ENCODE peak calls at places on chromosomes 3 and 15, in ten cellular contexts. One of them, this sample, is unnamed. For H3K4me1, the result is how much of the 10 kb centered on the place peaks cover.

GRCh38 chr3:190677001-190677400 is 163.1 kb downstream of the IL1RAP start:
- DNase-seq in esophagus squamous epithelium: no peak
- DNase-seq in heart left ventricle: no peak
- DNase-seq in tibial nerve: no peak
- DNase-seq in K562: no peak
- DNase-seq in stomach: no peak
- DNase-seq in testis: no peak
- DNase-seq in IMR-90: peak
- DNase-seq in spleen: no peak
- DNase-seq in prostate gland: no peak
- DNase-seq in this sample: no peak

GRCh38 chr3:107001635-107002034 is 375.6 kb upstream of the CCDC54 start:
- DNase-seq in esophagus squamous epithelium: no peak
- DNase-seq in heart left ventricle: no peak
- DNase-seq in tibial nerve: no peak
- DNase-seq in K562: no peak
- DNase-seq in stomach: no peak
- DNase-seq in testis: no peak
- DNase-seq in IMR-90: peak
- DNase-seq in spleen: no peak
- DNase-seq in prostate gland: no peak
- DNase-seq in this sample: no peak

GRCh38 chr15:97745481-97746071 is 214.9 kb upstream of the ARRDC4 start:
- DNase-seq in esophagus squamous epithelium: no peak
- DNase-seq in heart left ventricle: peak
- DNase-seq in tibial nerve: peak
- DNase-seq in K562: peak
- DNase-seq in stomach: peak
- DNase-seq in testis: peak
- DNase-seq in IMR-90: no peak
- DNase-seq in spleen: no peak
- DNase-seq in prostate gland: no peak
- DNase-seq in this sample: no peak

GRCh38 chr3:136664771-136665170 is 87.4 kb downstream of the STAG1 start:
- DNase-seq in esophagus squamous epithelium: no peak
- DNase-seq in heart left ventricle: no peak
- DNase-seq in tibial nerve: no peak
- DNase-seq in K562: no peak
- DNase-seq in stomach: no peak
- DNase-seq in testis: no peak
- DNase-seq in IMR-90: peak
- DNase-seq in spleen: no peak
- DNase-seq in prostate gland: no peak
- DNase-seq in this sample: no peak

GRCh38 chr3:136535906-136536305 is 216.3 kb downstream of the STAG1 start:
- DNase-seq in esophagus squamous epithelium: no peak
- DNase-seq in heart left ventricle: no peak
- DNase-seq in tibial nerve: no peak
- DNase-seq in K562: no peak
- DNase-seq in stomach: no peak
- DNase-seq in testis: no peak
- DNase-seq in IMR-90: peak
- DNase-seq in spleen: no peak
- DNase-seq in prostate gland: no peak
- DNase-seq in this sample: no peak

GRCh38 chr3:29430558-29430971 is 149.7 kb downstream of the RBMS3 start:
- DNase-seq in esophagus squamous epithelium: no peak
- DNase-seq in heart left ventricle: no peak
- DNase-seq in tibial nerve: no peak
- DNase-seq in K562: no peak
- DNase-seq in stomach: no peak
- DNase-seq in testis: no peak
- DNase-seq in IMR-90: peak
- DNase-seq in spleen: no peak
- DNase-seq in prostate gland: no peak
- DNase-seq in this sample: no peak

GRCh38 chr3:146640955-146641867 is 36.1 kb upstream of the PLSCR5 start:
- DNase-seq in esophagus squamous epithelium: no peak
- DNase-seq in heart left ventricle: no peak
- DNase-seq in tibial nerve: peak
- DNase-seq in K562: peak
- DNase-seq in stomach: no peak
- DNase-seq in testis: no peak
- DNase-seq in IMR-90: peak
- DNase-seq in spleen: no peak
- DNase-seq in prostate gland: no peak
- DNase-seq in this sample: no peak

GRCh38 chr3:191085091-191085490 is 114.0 kb upstream of the OSTN start:
- DNase-seq in esophagus squamous epithelium: no peak
- DNase-seq in heart left ventricle: no peak
- DNase-seq in tibial nerve: no peak
- DNase-seq in K562: no peak
- DNase-seq in stomach: no peak
- DNase-seq in testis: no peak
- DNase-seq in IMR-90: peak
- DNase-seq in spleen: no peak
- DNase-seq in prostate gland: no peak
- DNase-seq in this sample: no peak

GRCh38 chr3:127423856-127424765 is 136.3 kb upstream of the PRR20G start:
- DNase-seq in esophagus squamous epithelium: no peak
- DNase-seq in heart left ventricle: no peak
- DNase-seq in tibial nerve: no peak
- DNase-seq in K562: no peak
- DNase-seq in stomach: no peak
- DNase-seq in testis: no peak
- DNase-seq in IMR-90: no peak
- DNase-seq in spleen: peak
- DNase-seq in prostate gland: no peak
- DNase-seq in this sample: peak

GRCh38 chr3:45366305-45366704 is 22.1 kb upstream of the LARS2 start:
- DNase-seq in esophagus squamous epithelium: no peak
- DNase-seq in heart left ventricle: no peak
- DNase-seq in tibial nerve: no peak
- DNase-seq in K562: no peak
- DNase-seq in stomach: no peak
- DNase-seq in testis: no peak
- DNase-seq in IMR-90: peak
- DNase-seq in spleen: no peak
- DNase-seq in prostate gland: no peak
- DNase-seq in this sample: no peak

GRCh38 chr15:63038926-63039673 is 3.4 kb upstream of the TPM1 start:
- DNase-seq in esophagus squamous epithelium: no peak
- DNase-seq in heart left ventricle: no peak
- DNase-seq in tibial nerve: no peak
- DNase-seq in K562: no peak
- DNase-seq in stomach: no peak
- DNase-seq in testis: no peak
- DNase-seq in IMR-90: peak
- DNase-seq in spleen: no peak
- DNase-seq in prostate gland: no peak
- DNase-seq in this sample: no peak

GRCh38 chr15:27042230-27042629 is 71.2 kb downstream of the GABRG3 start:
- DNase-seq in esophagus squamous epithelium: no peak
- DNase-seq in heart left ventricle: no peak
- DNase-seq in tibial nerve: no peak
- DNase-seq in K562: no peak
- DNase-seq in stomach: no peak
- DNase-seq in testis: no peak
- DNase-seq in IMR-90: no peak
- DNase-seq in spleen: no peak
- DNase-seq in prostate gland: no peak
- DNase-seq in this sample: no peak

GRCh38 chr3:107600784-107601183 is 78.0 kb downstream of the BBX start:
- DNase-seq in esophagus squamous epithelium: no peak
- DNase-seq in heart left ventricle: no peak
- DNase-seq in tibial nerve: no peak
- DNase-seq in K562: no peak
- DNase-seq in stomach: no peak
- DNase-seq in testis: no peak
- DNase-seq in IMR-90: no peak
- DNase-seq in spleen: no peak
- DNase-seq in prostate gland: no peak
- DNase-seq in this sample: no peak

GRCh38 chr15:66369773-66370651 is 13.5 kb upstream of the TIPIN start:
- DNase-seq in esophagus squamous epithelium: no peak
- DNase-seq in heart left ventricle: no peak
- DNase-seq in tibial nerve: no peak
- DNase-seq in K562: peak
- DNase-seq in stomach: no peak
- DNase-seq in testis: no peak
- DNase-seq in IMR-90: peak
- DNase-seq in spleen: no peak
- DNase-seq in prostate gland: no peak
- DNase-seq in this sample: no peak

GRCh38 chr3:115657168-115657567 is 33.9 kb downstream of the GAP43 start:
- DNase-seq in esophagus squamous epithelium: no peak
- DNase-seq in heart left ventricle: no peak
- DNase-seq in tibial nerve: no peak
- DNase-seq in K562: no peak
- DNase-seq in stomach: no peak
- DNase-seq in testis: no peak
- DNase-seq in IMR-90: no peak
- DNase-seq in spleen: no peak
- DNase-seq in prostate gland: no peak
- DNase-seq in this sample: no peak

DNA sequence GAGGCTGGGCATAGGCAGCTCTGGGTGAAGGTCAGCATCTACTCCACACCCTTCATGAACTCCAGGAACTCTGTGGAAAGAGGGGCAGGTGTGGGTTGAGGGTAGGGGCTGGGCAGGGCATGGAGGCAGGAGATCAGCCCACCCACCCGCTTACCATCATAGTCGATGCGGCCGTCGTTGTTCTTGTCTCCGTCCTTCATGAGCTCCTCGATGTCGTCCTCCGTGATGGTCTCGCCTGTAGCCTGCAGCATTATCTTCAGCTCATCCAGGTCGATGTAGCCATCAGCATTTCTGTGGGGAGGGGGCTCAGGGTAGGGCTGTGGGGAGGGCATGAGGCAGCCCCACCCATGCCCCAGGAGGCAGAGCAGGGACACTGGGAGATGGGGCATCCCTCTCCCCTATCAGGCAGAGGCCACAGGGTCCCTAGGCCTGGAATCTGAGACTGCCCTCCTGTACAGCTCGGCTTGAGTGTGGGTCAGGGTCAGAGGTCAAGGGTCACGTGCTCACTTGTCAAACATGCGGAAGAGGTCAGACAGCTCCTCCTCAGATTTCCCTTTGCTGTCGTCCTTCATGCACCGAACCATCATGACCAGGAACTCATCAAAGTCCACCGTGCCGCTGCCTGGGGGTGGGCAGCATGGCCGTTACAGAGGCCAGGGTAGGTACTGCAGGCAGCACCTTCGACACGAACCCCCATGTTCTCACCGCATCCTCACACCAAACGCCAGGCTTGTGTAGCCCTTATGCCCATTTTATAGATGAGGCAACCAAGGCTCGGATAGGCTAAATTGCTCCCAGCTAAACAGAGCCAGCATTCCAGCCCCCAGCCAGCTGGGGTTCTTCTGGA is 2.4 kb downstream of the TNNC1 start:
- DNase-seq in esophagus squamous epithelium: no peak
- DNase-seq in heart left ventricle: peak
- DNase-seq in tibial nerve: no peak
- DNase-seq in K562: peak
- DNase-seq in stomach: no peak
- DNase-seq in testis: no peak
- DNase-seq in IMR-90: no peak
- DNase-seq in spleen: no peak
- DNase-seq in prostate gland: no peak
- DNase-seq in this sample: no peak
- TF ChIP-seq CTCF in esophagus squamous epithelium: no peak
- TF ChIP-seq CTCF in heart left ventricle: peak
- TF ChIP-seq CTCF in tibial nerve: no peak
- TF ChIP-seq CTCF in K562: peak
- TF ChIP-seq CTCF in stomach: no peak
- TF ChIP-seq CTCF in testis: no peak
- TF ChIP-seq CTCF in IMR-90: peak
- TF ChIP-seq CTCF in spleen: no peak
- TF ChIP-seq CTCF in prostate gland: no peak
- TF ChIP-seq CTCF in this sample: no peak

GRCh38 chr15:49169880-49170597 is at the start of gene GALK2:
- DNase-seq in esophagus squamous epithelium: peak
- DNase-seq in heart left ventricle: peak
- DNase-seq in tibial nerve: peak
- DNase-seq in K562: peak
- DNase-seq in stomach: peak
- DNase-seq in testis: peak
- DNase-seq in IMR-90: peak
- DNase-seq in spleen: peak
- DNase-seq in prostate gland: peak
- DNase-seq in this sample: peak
- TF ChIP-seq POLR2A in esophagus squamous epithelium: no peak
- TF ChIP-seq POLR2A in heart left ventricle: no peak
- TF ChIP-seq POLR2A in tibial nerve: peak
- TF ChIP-seq POLR2A in K562: peak
- TF ChIP-seq POLR2A in stomach: peak
- TF ChIP-seq POLR2A in testis: no peak
- TF ChIP-seq POLR2A in IMR-90: peak
- TF ChIP-seq POLR2A in spleen: no peak
- TF ChIP-seq POLR2A in prostate gland: peak
- TF ChIP-seq POLR2A in this sample: peak

GRCh38 chr3:171784937-171785336 is 25.3 kb downstream of the PLD1 start:
- DNase-seq in esophagus squamous epithelium: no peak
- DNase-seq in heart left ventricle: no peak
- DNase-seq in tibial nerve: no peak
- DNase-seq in K562: no peak
- DNase-seq in stomach: no peak
- DNase-seq in testis: no peak
- DNase-seq in IMR-90: no peak
- DNase-seq in spleen: no peak
- DNase-seq in prostate gland: no peak
- DNase-seq in this sample: no peak
- H3K4me1 ChIP-seq in esophagus squamous epithelium: half or more
- H3K4me1 ChIP-seq in heart left ventricle: under half
- H3K4me1 ChIP-seq in tibial nerve: under half
- H3K4me1 ChIP-seq in K562: under half
- H3K4me1 ChIP-seq in stomach: under half
- H3K4me1 ChIP-seq in testis: under half
- H3K4me1 ChIP-seq in IMR-90: under half
- H3K4me1 ChIP-seq in spleen: under half
- H3K4me1 ChIP-seq in prostate gland: under half
- H3K4me1 ChIP-seq in this sample: under half

DNA sequence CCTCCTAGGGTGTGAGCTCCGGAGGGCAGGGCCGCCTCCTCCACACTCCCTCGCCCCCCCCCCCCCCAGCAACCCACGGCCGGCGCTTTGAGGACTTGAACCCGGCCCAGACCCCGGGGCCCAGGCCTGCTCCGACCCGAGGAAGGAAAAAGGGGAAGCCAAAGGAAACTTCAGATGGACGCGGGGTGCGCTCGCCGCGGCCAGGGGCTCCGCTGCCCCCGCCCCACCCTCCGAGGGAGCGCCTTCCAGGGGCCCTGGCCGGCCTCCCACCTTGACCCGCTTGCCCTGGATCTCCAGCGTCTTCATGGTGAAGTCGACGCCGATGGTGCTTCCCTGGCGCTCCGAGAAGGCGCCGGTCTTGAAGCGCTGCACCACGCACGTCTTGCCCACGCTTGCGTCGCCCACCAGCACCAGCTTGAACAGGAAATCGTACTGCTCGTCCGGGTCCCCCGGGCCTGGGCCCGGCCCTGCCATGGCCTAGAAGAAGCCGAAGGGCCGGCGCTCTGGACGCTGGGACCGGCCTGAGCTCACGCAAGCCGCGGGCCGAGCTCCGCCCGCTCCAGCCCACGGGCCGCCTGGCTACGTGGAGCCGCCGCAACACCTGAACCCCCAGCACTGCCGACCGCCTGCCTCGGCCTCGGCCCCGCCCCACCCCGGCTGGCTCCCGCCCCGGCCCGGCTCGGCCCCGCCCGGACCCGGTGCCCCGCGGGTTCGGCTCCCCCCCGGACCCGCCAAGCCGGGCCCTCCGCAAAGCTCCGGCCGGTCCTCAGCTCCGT is 400 bp downstream of the RAB43 start:
- DNase-seq in esophagus squamous epithelium: no peak
- DNase-seq in heart left ventricle: no peak
- DNase-seq in tibial nerve: no peak
- DNase-seq in K562: no peak
- DNase-seq in stomach: peak
- DNase-seq in testis: no peak
- DNase-seq in IMR-90: peak
- DNase-seq in spleen: no peak
- DNase-seq in prostate gland: no peak
- DNase-seq in this sample: peak
- TF ChIP-seq CTCF in esophagus squamous epithelium: no peak
- TF ChIP-seq CTCF in heart left ventricle: no peak
- TF ChIP-seq CTCF in tibial nerve: no peak
- TF ChIP-seq CTCF in K562: no peak
- TF ChIP-seq CTCF in stomach: no peak
- TF ChIP-seq CTCF in testis: no peak
- TF ChIP-seq CTCF in IMR-90: no peak
- TF ChIP-seq CTCF in spleen: no peak
- TF ChIP-seq CTCF in prostate gland: no peak
- TF ChIP-seq CTCF in this sample: no peak

This sample was measured in Peyer's patch.